ENCODE peak calls at places on chromosomes 5 and 9, in nine cellular contexts. Y, F, X, Z, T, W, Q, E and I are unnamed samples.

GRCh38 chr5:138466900-138467710 is 1.8 kb downstream of the EGR1 start:
- DNase-seq in T (no peak), Q (no peak), W (peak; percentile 62), Y (peak; percentile 38), F (peak; percentile 54), E (no peak), X (peak; percentile 30), Z (no peak), I (no peak)

GRCh38 chr9:37380570-37380969 is 41.9 kb upstream of the GRHPR start:
- DNase-seq in F (no peak), T (no peak), Y (no peak), E (no peak), Q (no peak), W (no peak), Z (no peak), X (no peak), I (no peak)

GRCh38 chr9:124769451-124770358 is 1.4 kb downstream of the NR6A1 start:
- DNase-seq in T (peak; percentile 40), E (peak; percentile 67), Y (no peak), Z (peak; percentile 76), W (peak; percentile 39), Q (peak; percentile 84), X (peak; percentile 25), F (peak; percentile 68), I (no peak)

GRCh38 chr5:1182633-1183423 is 18.6 kb upstream of the SLC6A19 start:
- DNase-seq in T (no peak), F (peak; percentile 89), X (no peak), Q (no peak), Z (peak; percentile 91), Y (no peak), W (peak; percentile 74), E (no peak), I (no peak)

GRCh38 chr5:3391210-3391609 is 204.4 kb upstream of the IRX1 start:
- DNase-seq in W (no peak), Y (no peak), F (no peak), E (no peak), Z (no peak), X (no peak), T (no peak), Q (no peak), I (no peak)

GRCh38 chr5:71860048-71860447 is 141.0 kb downstream of the CARTPT start:
- DNase-seq in Y (no peak), F (no peak), W (no peak), T (no peak), Z (no peak), Q (peak; percentile 61), E (peak; percentile 18), X (no peak), I (no peak)

GRCh38 chr9:115943591-115944165 is 209.9 kb upstream of the PAPPA start:
- DNase-seq in T (no peak), Q (no peak), Y (no peak), F (no peak), Z (no peak), X (no peak), E (no peak), W (no peak), I (no peak)

GRCh38 chr9:130895481-130896232 is 955 bp downstream of the QRFP start:
- DNase-seq in Q (peak; percentile 71), Y (no peak), T (no peak), Z (no peak), F (no peak), W (no peak), X (no peak), E (peak; percentile 55), I (no peak)

GRCh38 chr5:167254150-167254549 is 1037.3 kb upstream of the WWC1 start:
- DNase-seq in T (no peak), Q (peak; percentile 45), W (no peak), X (no peak), E (peak; percentile 50), Y (no peak), Z (no peak), F (no peak), I (no peak)

GRCh38 chr5:138664276-138664943 is 88.8 kb upstream of the CTNNA1 start:
- DNase-seq in W (no peak), F (no peak), Y (peak; percentile 39), T (no peak), Q (no peak), Z (no peak), X (peak; percentile 89), E (no peak), I (no peak)

GRCh38 chr5:154757647-154758406 is 2.6 kb downstream of the LARP1 start:
- DNase-seq in Z (no peak), X (peak; percentile 89), T (no peak), Y (peak; percentile 22), W (peak; percentile 76), E (peak; percentile 22), F (no peak), Q (no peak), I (no peak)

GRCh38 chr5:976849-977751 is 31.5 kb upstream of the NKD2 start:
- DNase-seq in T (no peak), Q (peak; percentile 59), W (no peak), E (no peak), Y (no peak), Z (no peak), F (no peak), X (no peak), I (peak; percentile 11)

GRCh38 chr9:17795708-17796107 is 216.8 kb downstream of the SH3GL2 start:
- DNase-seq in Z (no peak), Q (no peak), F (no peak), W (no peak), Y (no peak), T (no peak), E (no peak), X (no peak), I (no peak)

GRCh38 chr9:111838439-111838838 is 43.7 kb upstream of the SHOC1 start:
- DNase-seq in F (no peak), X (no peak), Q (no peak), Z (no peak), T (no peak), E (no peak), W (no peak), Y (no peak), I (no peak)

GRCh38 chr5:161301586-161301985 is 244.9 kb downstream of the GABRB2 start:
- DNase-seq in Z (no peak), Q (no peak), Y (no peak), F (no peak), X (no peak), W (no peak), E (no peak), T (no peak), I (no peak)

GRCh38 chr5:102749416-102750021 is 5.6 kb upstream of the PAM start:
- DNase-seq in F (no peak), Q (peak; percentile 55), Z (no peak), X (peak; percentile 87), E (no peak), Y (no peak), W (no peak), T (no peak), I (no peak)

GRCh38 chr5:9932770-9933169 is 302.6 kb upstream of the TAS2R1 start:
- DNase-seq in T (no peak), Z (no peak), X (peak; percentile 43), Y (peak; percentile 81), F (no peak), E (no peak), Q (no peak), W (no peak), I (no peak)

GRCh38 chr5:36685631-36686147 is 79.3 kb downstream of the SLC1A3 start:
- DNase-seq in X (no peak), Q (peak; percentile 14), Z (no peak), E (no peak), W (no peak), F (no peak), Y (no peak), T (no peak), I (no peak)

GRCh38 chr5:57408714-57409113 is 73.9 kb downstream of the ACTBL2 start:
- DNase-seq in E (no peak), Q (no peak), Z (no peak), F (no peak), Y (peak; percentile 63), T (no peak), X (no peak), W (no peak), I (no peak)

GRCh38 chr5:129905467-129906176 is 1.4 kb downstream of the CHSY3 start:
- DNase-seq in Y (peak; percentile 3), X (peak; percentile 27), W (no peak), Q (peak; percentile 76), Z (no peak), E (peak; percentile 74), F (no peak), T (no peak), I (peak; percentile 64)

DNA sequence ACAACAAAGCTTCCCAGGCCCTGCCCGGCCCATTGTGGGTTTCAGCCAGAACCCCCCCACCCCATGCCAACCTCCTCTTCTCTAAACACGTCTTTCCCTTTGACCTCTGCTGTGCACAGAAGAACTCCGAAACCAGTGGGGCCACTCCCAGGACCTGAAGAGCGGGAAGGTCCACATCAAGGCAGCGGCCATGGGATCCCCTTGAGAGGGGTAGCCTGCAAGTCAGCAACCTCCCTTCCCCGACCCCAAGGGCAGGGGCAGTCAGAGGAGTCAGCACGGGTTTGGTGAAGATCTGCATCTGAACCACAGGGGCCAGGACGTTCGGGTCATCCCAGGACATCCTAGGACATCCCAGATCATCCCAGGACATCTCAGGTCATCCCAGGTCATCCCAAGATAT is 379.9 kb upstream of the IRX4 start:
- DNase-seq in F (no peak), E (no peak), Z (no peak), W (no peak), Q (peak; percentile 17), T (no peak), Y (no peak), X (no peak), I (no peak)
- H3K9me3 ChIP-seq in F (no peaks in the 10 kb centered on the region), E (no peaks in the 10 kb centered on the region), Z (no peaks in the 10 kb centered on the region), W (no peaks in the 10 kb centered on the region), Q (no peaks in the 10 kb centered on the region), T (no peaks in the 10 kb centered on the region), Y (peaks cover 42% of the 10 kb centered on the region), X (peaks cover 24% of the 10 kb centered on the region), I (no peaks in the 10 kb centered on the region)

GRCh38 chr9:136424750-136425362 is 14.4 kb downstream of the PMPCA start:
- DNase-seq in X (no peak), W (no peak), Q (no peak), Z (no peak), Y (no peak), E (no peak), F (no peak), T (no peak), I (no peak)
- H3K4me3 ChIP-seq in X (no peak overlapping the region), W (no peak overlapping the region), Q (no peak overlapping the region), Z (no peak overlapping the region), Y (no peak overlapping the region), E (no peak overlapping the region), F (no peak overlapping the region), T (no peak overlapping the region), I (no peak overlapping the region)

GRCh38 chr9:101028346-101029299 is at the start of gene PLPPR1:
- DNase-seq in E (peak; percentile 95), Q (peak; percentile 92), W (peak; percentile 67), Z (peak; percentile 93), F (peak; percentile 81), Y (peak; percentile 3), T (peak; percentile 17), X (peak; percentile 67), I (peak; percentile 37)
- TF ChIP-seq CTCF in E (peak; percentile 0), Q (peak; percentile 15), W (no peak), Z (no peak), F (no peak), Y (no peak), T (no peak), X (no peak), I (no peak)

DNA sequence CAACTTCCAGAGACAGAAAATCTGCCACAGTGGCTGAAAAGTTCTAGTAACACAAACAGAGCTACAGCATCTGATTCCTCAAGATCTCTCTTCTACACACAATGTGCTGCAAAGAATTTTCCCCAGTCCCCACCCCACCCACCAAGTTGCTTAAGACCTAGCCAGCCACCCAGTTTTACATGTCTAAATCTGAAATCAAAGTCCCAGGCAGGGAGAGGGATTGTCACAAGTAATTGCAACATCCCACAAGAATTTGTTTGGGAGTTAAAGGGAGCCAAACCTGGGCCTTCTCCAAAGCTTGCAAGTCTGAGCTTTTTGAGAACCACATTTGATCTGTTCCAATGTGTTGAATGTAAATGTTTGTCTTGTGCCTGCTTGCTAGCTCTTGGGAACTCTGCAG is 15.5 kb downstream of the IGIP start:
- DNase-seq in Q (no peak), F (no peak), X (no peak), W (no peak), Z (no peak), Y (peak; percentile 59), E (no peak), T (no peak), I (no peak)
- H3K9me3 ChIP-seq in Q (no peaks in the 10 kb centered on the region), F (no peaks in the 10 kb centered on the region), X (no peaks in the 10 kb centered on the region), W (no peaks in the 10 kb centered on the region), Z (no peaks in the 10 kb centered on the region), Y (no peaks in the 10 kb centered on the region), E (no peaks in the 10 kb centered on the region), T (no peaks in the 10 kb centered on the region), I (no peaks in the 10 kb centered on the region)